ENCODE peak calls at places on chromosomes 6 and 20, in seven cellular contexts. S, R, A, Z, X, Q and L are unnamed samples.

GRCh38 chr6:129606664-129607063 is 103.3 kb downstream of the ARHGAP18 start:
- DNase-seq in R (no peak), Z (peak), X (no peak), A (peak), Q (no peak), S (no peak), L (no peak)

GRCh38 chr20:36538026-36538764 is 3.1 kb upstream of the MYL9 start:
- DNase-seq in R (no peak), X (no peak), A (peak), Q (no peak), S (no peak), Z (peak), L (no peak)

GRCh38 chr6:168500519-168500918 is 59.5 kb downstream of the SMOC2 start:
- DNase-seq in R (no peak), Z (no peak), Q (no peak), A (no peak), X (no peak), S (no peak), L (no peak)

GRCh38 chr6:134171517-134171916 is 119.1 kb upstream of the SLC2A12 start:
- DNase-seq in Z (peak), X (peak), Q (no peak), S (no peak), R (no peak), A (no peak), L (no peak)

GRCh38 chr20:24160563-24161355 is 172.2 kb upstream of the GGTLC1 start:
- DNase-seq in X (peak), R (peak), Q (no peak), Z (peak), S (peak), A (peak), L (no peak)

GRCh38 chr20:23082846-23083552 is 3.1 kb downstream of the CD93 start:
- DNase-seq in R (no peak), Q (peak), Z (no peak), A (no peak), S (peak), X (peak), L (no peak)

GRCh38 chr20:17808357-17808756 is 108.6 kb downstream of the BANF2 start:
- DNase-seq in A (no peak), Z (peak), Q (no peak), X (no peak), S (no peak), R (peak), L (no peak)

GRCh38 chr6:80434951-80435350 is 328.5 kb downstream of the BCKDHB start:
- DNase-seq in Z (no peak), R (no peak), Q (no peak), A (no peak), X (no peak), S (no peak), L (no peak)

GRCh38 chr6:144190593-144190992 is 40.3 kb downstream of the STX11 start:
- DNase-seq in R (no peak), X (peak), S (no peak), A (peak), Z (peak), Q (no peak), L (no peak)

GRCh38 chr20:23547613-23548012 is 20.7 kb downstream of the CST9L start:
- DNase-seq in X (no peak), Z (no peak), R (no peak), Q (no peak), A (no peak), S (no peak), L (no peak)

GRCh38 chr6:12709116-12709515 is 7.5 kb upstream of the PHACTR1 start:
- DNase-seq in X (peak), Q (no peak), R (no peak), A (peak), Z (peak), S (no peak), L (no peak)

GRCh38 chr6:147043994-147044477 is 160.2 kb upstream of the STXBP5 start:
- DNase-seq in A (peak), R (no peak), Z (peak), X (peak), S (no peak), Q (no peak), L (no peak)

GRCh38 chr6:37451411-37452273 is 18.6 kb downstream of the CMTR1 start:
- DNase-seq in S (no peak), A (no peak), X (no peak), Q (no peak), Z (no peak), R (no peak), L (no peak)

GRCh38 chr20:53872561-53873248 is 197.7 kb downstream of the BCAS1 start:
- DNase-seq in R (no peak), S (no peak), Z (peak), Q (no peak), X (peak), A (no peak), L (no peak)

GRCh38 chr20:34979366-34980153 is 23.9 kb downstream of the MYH7B start:
- DNase-seq in X (no peak), Q (no peak), Z (no peak), A (no peak), R (peak), S (peak), L (no peak)

GRCh38 chr20:4082406-4083102 is 67.2 kb upstream of the RNF24 start:
- DNase-seq in A (peak), X (peak), Q (no peak), Z (peak), R (peak), S (peak), L (no peak)

GRCh38 chr20:33139467-33139866 is 28.5 kb upstream of the BPIFA2 start:
- DNase-seq in R (no peak), Q (no peak), S (no peak), Z (no peak), A (no peak), X (no peak), L (no peak)

GRCh38 chr20:61353261-61353995 is 101.4 kb downstream of the CDH4 start:
- DNase-seq in A (peak), Q (no peak), X (peak), R (no peak), S (no peak), Z (peak), L (no peak)

GRCh38 chr6:169427856-169428255 is 174.2 kb upstream of the THBS2 start:
- DNase-seq in A (peak), Z (peak), S (peak), R (no peak), Q (no peak), X (peak), L (no peak)

GRCh38 chr20:3871549-3872265 is 17.5 kb upstream of the PANK2 start:
- DNase-seq in Q (no peak), A (no peak), Z (no peak), R (no peak), S (no peak), X (no peak), L (no peak)

GRCh38 chr6:123648723-123649122 is 12.0 kb upstream of the TRDN start:
- DNase-seq in Z (no peak), X (no peak), R (no peak), A (no peak), S (no peak), Q (no peak), L (no peak)

GRCh38 chr6:105433723-105434122 is 30.8 kb upstream of the PREP start:
- DNase-seq in Z (no peak), S (no peak), A (no peak), R (no peak), X (peak), Q (no peak), L (no peak)

GRCh38 chr6:82380566-82381185 is 17.1 kb downstream of the TPBG start:
- DNase-seq in R (no peak), A (no peak), Q (no peak), S (no peak), Z (no peak), X (no peak), L (no peak)

GRCh38 chr6:144027927-144028587 is 20.0 kb upstream of the PLAGL1 start:
- DNase-seq in R (no peak), A (no peak), Z (no peak), S (no peak), X (peak), Q (no peak), L (no peak)

GRCh38 chr20:19809487-19809886 is 51.4 kb downstream of the RIN2 start:
- DNase-seq in X (no peak), A (no peak), S (no peak), Z (peak), R (no peak), Q (no peak), L (no peak)

GRCh38 chr6:89146748-89147715 is 1.2 kb downstream of the PM20D2 start:
- DNase-seq in A (peak), S (peak), R (no peak), Z (peak), X (peak), Q (no peak), L (peak)

GRCh38 chr6:107198631-107199416 is 83.5 kb upstream of the BEND3 start:
- DNase-seq in X (no peak), Q (no peak), Z (no peak), A (no peak), R (no peak), S (no peak), L (no peak)

GRCh38 chr20:3242167-3242692 is 3.2 kb upstream of the SLC4A11 start:
- DNase-seq in R (no peak), S (no peak), X (no peak), A (no peak), Z (no peak), Q (no peak), L (no peak)

GRCh38 chr20:16444056-16444777 is 129.0 kb downstream of the KIF16B start:
- DNase-seq in A (no peak), Q (no peak), Z (no peak), R (no peak), S (no peak), X (no peak), L (no peak)

GRCh38 chr6:106801256-106801655 is 171.9 kb downstream of the QRSL1 start:
- DNase-seq in X (no peak), R (no peak), A (no peak), S (no peak), Z (no peak), Q (no peak), L (no peak)

GRCh38 chr6:156780117-156780641 is 3.0 kb downstream of the ARID1B start:
- DNase-seq in S (peak), Q (peak), X (peak), Z (peak), R (no peak), A (peak), L (peak)

GRCh38 chr6:118660218-118660569 is 8.8 kb upstream of the CEP85L start:
- DNase-seq in A (no peak), Q (peak), S (no peak), Z (no peak), R (no peak), X (no peak), L (peak)

GRCh38 chr6:122033564-122034181 is 365.8 kb upstream of the HSF2 start:
- DNase-seq in X (peak), Z (peak), S (peak), R (no peak), A (peak), Q (peak), L (peak)

GRCh38 chr6:38612386-38612965 is 27.3 kb downstream of the BTBD9 start:
- DNase-seq in R (no peak), Q (no peak), X (peak), S (no peak), Z (peak), A (peak), L (no peak)

GRCh38 chr6:170086639-170087420 is 204.0 kb downstream of the DLL1 start:
- DNase-seq in Q (no peak), X (no peak), Z (no peak), S (no peak), R (peak), A (no peak), L (no peak)

GRCh38 chr6:135033238-135033637 is 21.4 kb downstream of the HBS1L start:
- DNase-seq in Z (no peak), R (no peak), A (no peak), S (no peak), Q (no peak), X (peak), L (no peak)

GRCh38 chr6:18446771-18447170 is 59.6 kb downstream of the RNF144B start:
- DNase-seq in A (no peak), Z (no peak), X (no peak), R (no peak), Q (no peak), S (no peak), L (no peak)

GRCh38 chr6:36961441-36962430 is 7.2 kb downstream of the PI16 start:
- DNase-seq in S (no peak), Z (no peak), R (no peak), X (no peak), Q (no peak), A (no peak), L (no peak)

GRCh38 chr6:7566617-7567173 is 23.3 kb upstream of the SNRNP48 start:
- DNase-seq in R (no peak), Z (no peak), Q (no peak), A (no peak), S (no peak), X (no peak), L (no peak)